ENCODE peak calls at places on chromosomes 2 and 18, in eight cellular contexts. M is SK-N-SH, D is K562, O is transverse colon, E is sigmoid colon, L is A549, J is ovary, Y is H1. R is an unnamed sample.

GRCh38 chr2:49154140-49154539 is at the start of gene FSHR:
- DNase-seq in O (no peak), Y (no peak), D (no peak), M (no peak), E (no peak), J (no peak), L (no peak), R (no peak)

GRCh38 chr2:159290289-159290907 is 3.9 kb upstream of the WDSUB1 start:
- DNase-seq in O (no peak), L (peak; percentile 38), M (peak; percentile 57), J (no peak), E (no peak), D (no peak), Y (no peak), R (no peak)

GRCh38 chr2:96760986-96761832 is 507 bp downstream of the CNNM4 start:
- DNase-seq in O (peak; percentile 54), D (no peak), M (no peak), E (peak; percentile 80), L (no peak), J (no peak), Y (no peak), R (peak; percentile 43)

GRCh38 chr2:174752403-174753037 is 11.8 kb downstream of the CHRNA1 start:
- DNase-seq in L (no peak), M (no peak), O (no peak), Y (no peak), E (no peak), D (no peak), J (no peak), R (no peak)

GRCh38 chr2:207792244-207792785 is 22.6 kb upstream of the FZD5 start:
- DNase-seq in L (peak; percentile 82), E (no peak), J (no peak), M (peak; percentile 37), O (no peak), D (peak; percentile 72), Y (no peak), R (no peak)

GRCh38 chr18:79355433-79356335 is 40.0 kb upstream of the NFATC1 start:
- DNase-seq in M (no peak), E (no peak), D (no peak), Y (no peak), O (no peak), J (no peak), L (no peak), R (no peak)

GRCh38 chr18:8724452-8724851 is 19.1 kb downstream of the MTCL1 start:
- DNase-seq in M (no peak), J (no peak), L (no peak), O (no peak), Y (no peak), E (no peak), D (no peak), R (no peak)

GRCh38 chr2:69979902-69980301 is 18.5 kb upstream of the ASPRV1 start:
- DNase-seq in D (no peak), O (no peak), J (no peak), Y (no peak), M (no peak), E (no peak), L (no peak), R (no peak)

GRCh38 chr2:197248001-197248401 is 62.6 kb downstream of the ANKRD44 start:
- DNase-seq in D (no peak), J (no peak), Y (no peak), L (no peak), O (no peak), E (no peak), M (peak; percentile 54), R (no peak)

GRCh38 chr2:58870704-58871103 is 629.6 kb upstream of the FANCL start:
- DNase-seq in Y (no peak), L (no peak), O (no peak), M (no peak), D (peak; percentile 14), J (no peak), E (no peak), R (no peak)

GRCh38 chr18:49547701-49548100 is 14.2 kb upstream of the LIPG start:
- DNase-seq in E (no peak), J (no peak), D (no peak), L (no peak), O (no peak), Y (no peak), M (no peak), R (no peak)

GRCh38 chr2:240231838-240232244 is 91.4 kb upstream of the OTOS start:
- DNase-seq in Y (no peak), O (peak; percentile 4), M (no peak), E (peak; percentile 57), D (no peak), J (peak; percentile 30), L (no peak), R (peak; percentile 14)

GRCh38 chr2:77813614-77814013 is 291.4 kb upstream of the LRRTM4 start:
- DNase-seq in M (no peak), Y (no peak), J (no peak), L (no peak), O (no peak), D (no peak), E (no peak), R (no peak)

GRCh38 chr2:69764286-69765058 is 22.5 kb downstream of the ANXA4 start:
- DNase-seq in D (no peak), Y (no peak), J (no peak), O (peak; percentile 55), L (no peak), M (no peak), E (no peak), R (no peak)

GRCh38 chr2:84946204-84947009 is 24.6 kb upstream of the KCMF1 start:
- DNase-seq in M (no peak), J (no peak), O (peak; percentile 77), Y (no peak), D (no peak), L (peak; percentile 95), E (no peak), R (peak; percentile 57)

GRCh38 chr2:90207454-90208058 is 1516.1 kb downstream of the RPIA start:
- DNase-seq in E (no peak), L (peak; percentile 18), D (no peak), M (peak; percentile 20), O (no peak), Y (no peak), J (no peak), R (no peak)

GRCh38 chr2:88563134-88563533 is 64.1 kb downstream of the EIF2AK3 start:
- DNase-seq in M (no peak), D (no peak), J (no peak), Y (no peak), O (no peak), E (no peak), L (no peak), R (no peak)

GRCh38 chr2:238104521-238105311 is 4.6 kb downstream of the ESPNL start:
- DNase-seq in J (peak; percentile 11), L (no peak), M (peak; percentile 24), D (no peak), E (peak; percentile 59), O (peak; percentile 7), Y (no peak), R (no peak)

GRCh38 chr2:222693837-222694236 is 22.4 kb downstream of the MOGAT1 start:
- DNase-seq in L (peak; percentile 36), Y (no peak), O (no peak), J (no peak), E (no peak), D (no peak), M (no peak), R (no peak)

GRCh38 chr2:61090386-61090921 is 24.8 kb downstream of the SANBR start:
- DNase-seq in J (no peak), D (no peak), M (no peak), Y (no peak), E (no peak), O (no peak), L (no peak), R (no peak)

GRCh38 chr18:12422936-12423335 is 15.2 kb downstream of the PRELID3A start:
- DNase-seq in E (no peak), M (peak; percentile 53), L (no peak), Y (no peak), J (no peak), D (no peak), O (no peak), R (no peak)

GRCh38 chr18:49640741-49641140 is 78.9 kb downstream of the LIPG start:
- DNase-seq in E (peak; percentile 35), D (no peak), J (no peak), L (no peak), O (no peak), Y (no peak), M (no peak), R (no peak)

GRCh38 chr18:12278765-12279682 is 24.9 kb downstream of the CIDEA start:
- DNase-seq in J (peak; percentile 88), M (no peak), L (no peak), O (peak; percentile 69), E (peak; percentile 98), D (no peak), Y (peak; percentile 78), R (peak; percentile 40)

GRCh38 chr2:17416891-17417391 is 101.3 kb downstream of the RAD51AP2 start:
- DNase-seq in M (no peak), J (no peak), E (no peak), D (no peak), Y (no peak), O (no peak), L (no peak), R (no peak)
- H3K27ac ChIP-seq in M (no peak overlapping the region), J (no peak overlapping the region), E (no peak overlapping the region), D (no peak overlapping the region), Y (no peak overlapping the region), O (no peak overlapping the region), L (no peak overlapping the region), R (no peak overlapping the region)

DNA sequence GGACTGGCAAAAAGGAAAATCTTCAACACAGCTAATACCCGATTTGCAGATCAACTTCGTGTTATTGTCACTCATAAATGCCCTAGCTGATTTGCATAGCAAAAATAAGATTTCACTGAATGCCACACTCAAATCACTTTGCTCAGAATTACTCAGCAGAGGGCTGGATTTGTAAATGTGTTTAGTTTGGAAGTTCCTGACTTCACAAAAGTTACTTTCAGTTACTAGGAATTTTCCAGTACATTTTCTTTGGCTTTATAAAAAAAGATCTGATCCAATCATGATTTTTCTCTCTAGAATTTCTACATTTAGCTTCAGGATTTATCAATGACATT is 433.3 kb upstream of the ID2 start:
- DNase-seq in M (no peak), O (no peak), J (no peak), L (no peak), D (no peak), E (no peak), Y (no peak), R (no peak)
- H3K4me3 ChIP-seq in M (no peak overlapping the region), O (no peak overlapping the region), J (no peak overlapping the region), L (no peak overlapping the region), D (no peak overlapping the region), E (no peak overlapping the region), Y (no peak overlapping the region), R (no peak overlapping the region)

DNA sequence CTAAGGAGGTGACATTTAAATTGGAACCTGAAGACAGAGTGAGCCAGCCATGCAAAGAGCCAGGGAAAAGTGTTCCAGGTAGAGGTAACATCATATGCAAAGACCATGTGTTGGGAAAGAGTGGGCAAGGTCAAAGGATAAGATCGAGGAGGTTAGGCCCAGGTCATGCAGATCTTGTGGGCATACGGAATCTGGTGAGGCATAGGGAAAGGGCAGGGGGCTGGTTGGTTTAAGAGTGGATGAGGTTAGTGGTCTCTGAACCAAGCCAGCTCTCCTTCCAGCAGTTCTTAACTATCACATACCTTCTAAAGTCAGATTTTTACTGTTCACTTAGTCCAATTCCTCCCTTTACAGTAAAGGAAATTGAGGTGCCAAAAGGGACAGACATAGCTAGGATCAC is 3.0 kb downstream of the ANKRD53 start:
- DNase-seq in L (no peak), D (no peak), M (no peak), O (no peak), E (no peak), J (no peak), Y (no peak), R (no peak)
- TF ChIP-seq EP300 in L (no peak), D (no peak), M (no peak), O (no peak), E (no peak), J (no peak), Y (no peak), R (no peak)

GRCh38 chr2:3682811-3683210 is 20.6 kb upstream of the DCDC2C start:
- DNase-seq in D (no peak), Y (no peak), O (no peak), J (no peak), M (no peak), E (no peak), L (no peak), R (no peak)
- H3K27ac ChIP-seq in D (no peak overlapping the region), Y (no peak overlapping the region), O (no peak overlapping the region), J (no peak overlapping the region), M (no peak overlapping the region), E (no peak overlapping the region), L (no peak overlapping the region), R (no peak overlapping the region)